ENCODE peak calls at places on chromosomes 1 and 21, in six cellular contexts. Z, H, L, M, R and S are unnamed samples. For H3K9me3, the result is how much of the 10 kb centered on the place peaks cover.

GRCh38 chr1:247401310-247402098 is 14.5 kb upstream of the NLRP3 start:
- DNase-seq in Z (no peak), H (no peak), L (no peak), M (no peak), R (no peak), S (no peak)

GRCh38 chr21:46634966-46635323 is 529 bp upstream of the PRMT2 start:
- DNase-seq in Z (peak), H (no peak), L (peak), M (no peak), R (peak), S (peak)

GRCh38 chr21:38968887-38969543 is 163.3 kb downstream of the ETS2 start:
- DNase-seq in Z (no peak), H (no peak), L (no peak), M (no peak), R (no peak), S (no peak)

GRCh38 chr1:172154571-172154970 is 265.9 kb upstream of the C1orf105 start:
- DNase-seq in Z (no peak), H (no peak), L (no peak), M (no peak), R (no peak), S (no peak)

GRCh38 chr1:8025671-8026144 is 401 bp downstream of the ERRFI1 start:
- DNase-seq in Z (no peak), H (no peak), L (no peak), M (peak), R (no peak), S (no peak)

GRCh38 chr21:29441651-29442050 is 142.9 kb downstream of the BACH1 start:
- DNase-seq in Z (no peak), H (no peak), L (no peak), M (no peak), R (no peak), S (no peak)

GRCh38 chr1:52127181-52128175 is 14.4 kb upstream of the ZFYVE9 start:
- DNase-seq in Z (no peak), H (no peak), L (peak), M (no peak), R (no peak), S (no peak)

GRCh38 chr1:242243472-242243871 is 244.6 kb upstream of the MAP1LC3C start:
- DNase-seq in Z (no peak), H (no peak), L (no peak), M (no peak), R (no peak), S (no peak)

GRCh38 chr1:202708456-202709275 is 1.6 kb downstream of the SYT2 start:
- DNase-seq in Z (no peak), H (no peak), L (no peak), M (no peak), R (peak), S (no peak)

GRCh38 chr1:1858382-1859086 is 32.4 kb downstream of the GNB1 start:
- DNase-seq in Z (peak), H (peak), L (peak), M (no peak), R (no peak), S (peak)

GRCh38 chr1:42035205-42035829 is 116.6 kb upstream of the HIVEP3 start:
- DNase-seq in Z (peak), H (peak), L (peak), M (peak), R (peak), S (peak)

GRCh38 chr21:30981403-30981802 is 56.9 kb downstream of the KRTAP19-8 start:
- DNase-seq in Z (no peak), H (no peak), L (peak), M (no peak), R (no peak), S (no peak)

GRCh38 chr1:201989354-201990128 is 7.1 kb downstream of the RNPEP start:
- DNase-seq in Z (no peak), H (no peak), L (no peak), M (no peak), R (no peak), S (no peak)

GRCh38 chr1:171346866-171347265 is 32.9 kb downstream of the FMO4 start:
- DNase-seq in Z (no peak), H (no peak), L (no peak), M (no peak), R (no peak), S (no peak)

GRCh38 chr1:115669002-115669673 is 27.4 kb downstream of the VANGL1 start:
- DNase-seq in Z (no peak), H (no peak), L (no peak), M (no peak), R (no peak), S (no peak)

GRCh38 chr1:15198684-15199083 is 45.1 kb downstream of the TMEM51 start:
- DNase-seq in Z (peak), H (no peak), L (no peak), M (no peak), R (no peak), S (no peak)

GRCh38 chr1:172837816-172838680 is 179.1 kb downstream of the FASLG start:
- DNase-seq in Z (no peak), H (peak), L (no peak), M (no peak), R (no peak), S (no peak)

GRCh38 chr1:34101151-34101550 is 63.9 kb downstream of the CSMD2 start:
- DNase-seq in Z (no peak), H (no peak), L (no peak), M (no peak), R (no peak), S (no peak)

GRCh38 chr1:87392241-87393192 is 63.8 kb downstream of the LMO4 start:
- DNase-seq in Z (no peak), H (no peak), L (no peak), M (no peak), R (no peak), S (no peak)

GRCh38 chr1:15206418-15207030 is 40.5 kb upstream of the FHAD1 start:
- DNase-seq in Z (no peak), H (no peak), L (no peak), M (no peak), R (no peak), S (no peak)

GRCh38 chr1:209319549-209319948 is 264.0 kb upstream of the CAMK1G start:
- DNase-seq in Z (no peak), H (no peak), L (no peak), M (no peak), R (no peak), S (no peak)

GRCh38 chr1:207455183-207455754 is 1.1 kb downstream of the CR2 start:
- DNase-seq in Z (no peak), H (no peak), L (no peak), M (no peak), R (no peak), S (no peak)

GRCh38 chr1:208089151-208089550 is 155.0 kb downstream of the PLXNA2 start:
- DNase-seq in Z (no peak), H (no peak), L (no peak), M (no peak), R (no peak), S (no peak)

GRCh38 chr21:34836103-34836932 is 167.5 kb downstream of the CLIC6 start:
- DNase-seq in Z (peak), H (no peak), L (no peak), M (no peak), R (peak), S (no peak)

GRCh38 chr1:84145051-84145450 is 980 bp downstream of the PRKACB start:
- DNase-seq in Z (no peak), H (peak), L (no peak), M (no peak), R (no peak), S (no peak)

GRCh38 chr1:92862605-92863004 is 30.8 kb downstream of the RPL5 start:
- DNase-seq in Z (no peak), H (no peak), L (no peak), M (no peak), R (no peak), S (no peak)

GRCh38 chr1:159783724-159784123 is 3.0 kb downstream of the DUSP23 start:
- DNase-seq in Z (no peak), H (no peak), L (no peak), M (no peak), R (no peak), S (no peak)

GRCh38 chr1:111739984-111740765 is 980 bp upstream of the INKA2 start:
- DNase-seq in Z (peak), H (no peak), L (peak), M (peak), R (no peak), S (peak)

GRCh38 chr1:236063919-236064673 is 794 bp downstream of the NID1 start:
- DNase-seq in Z (peak), H (no peak), L (peak), M (peak), R (no peak), S (peak)

GRCh38 chr1:177185209-177185608 is 14.5 kb downstream of the BRINP2 start:
- DNase-seq in Z (no peak), H (no peak), L (no peak), M (peak), R (no peak), S (no peak)

GRCh38 chr1:246142320-246142893 is 364.7 kb downstream of the SMYD3 start:
- DNase-seq in Z (no peak), H (no peak), L (no peak), M (no peak), R (no peak), S (no peak)

GRCh38 chr1:94738371-94738770 is 81.8 kb upstream of the SLC44A3 start:
- DNase-seq in Z (no peak), H (no peak), L (no peak), M (no peak), R (no peak), S (no peak)

GRCh38 chr1:56477164-56478111 is 101.9 kb downstream of the PLPP3 start:
- DNase-seq in Z (peak), H (no peak), L (peak), M (peak), R (no peak), S (peak)

DNA sequence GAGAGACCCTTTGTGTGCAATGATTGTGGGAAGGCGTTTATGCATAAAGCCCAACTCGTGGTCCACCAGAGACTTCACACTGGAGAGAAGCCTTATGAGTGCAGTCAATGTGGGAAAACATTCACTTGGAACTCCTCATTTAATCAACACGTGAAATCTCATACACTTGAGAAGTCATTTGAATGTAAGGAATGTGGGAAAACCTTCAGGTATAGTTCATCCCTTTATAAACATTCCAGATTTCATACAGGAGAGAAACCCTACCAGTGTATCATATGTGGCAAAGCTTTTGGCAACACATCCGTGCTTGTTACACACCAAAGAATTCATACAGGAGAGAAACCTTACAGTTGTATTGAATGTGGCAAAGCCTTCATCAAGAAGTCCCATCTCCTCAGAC is 15.5 kb downstream of the ZNF684 start:
- DNase-seq in Z (no peak), H (no peak), L (no peak), M (no peak), R (no peak), S (no peak)
- H3K9me3 ChIP-seq in Z (under half), H (under half), L (under half), M (under half), R (under half), S (under half)

GRCh38 chr1:81149649-81150335 is 650.9 kb upstream of the ADGRL2 start:
- DNase-seq in Z (no peak), H (no peak), L (no peak), M (no peak), R (no peak), S (no peak)
- H3K9me3 ChIP-seq in Z (under half), H (under half), L (under half), M (under half), R (under half), S (under half)

DNA sequence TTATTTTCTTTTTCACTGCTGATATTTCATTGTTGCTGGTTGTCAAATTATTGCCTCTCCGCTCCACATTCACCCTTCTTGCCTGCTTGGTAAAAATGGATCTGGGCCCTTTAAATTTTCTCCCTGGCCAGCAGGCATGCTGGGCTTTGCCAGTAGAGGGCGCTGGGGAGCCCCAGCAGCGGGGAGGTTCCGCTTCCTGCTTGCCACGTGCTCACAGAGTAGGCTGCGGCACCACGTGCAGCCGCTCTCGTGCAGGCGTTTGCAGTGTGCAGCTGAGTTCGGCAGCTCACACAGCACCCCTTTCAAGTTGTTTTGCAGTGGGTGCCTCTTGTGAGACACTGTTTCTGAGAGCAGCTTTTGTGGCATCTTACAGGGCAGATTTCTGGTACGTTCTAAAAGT is at the start of gene ACTL8:
- DNase-seq in Z (no peak), H (no peak), L (no peak), M (no peak), R (no peak), S (no peak)
- H3K9me3 ChIP-seq in Z (half or more), H (under half), L (under half), M (half or more), R (under half), S (under half)

DNA sequence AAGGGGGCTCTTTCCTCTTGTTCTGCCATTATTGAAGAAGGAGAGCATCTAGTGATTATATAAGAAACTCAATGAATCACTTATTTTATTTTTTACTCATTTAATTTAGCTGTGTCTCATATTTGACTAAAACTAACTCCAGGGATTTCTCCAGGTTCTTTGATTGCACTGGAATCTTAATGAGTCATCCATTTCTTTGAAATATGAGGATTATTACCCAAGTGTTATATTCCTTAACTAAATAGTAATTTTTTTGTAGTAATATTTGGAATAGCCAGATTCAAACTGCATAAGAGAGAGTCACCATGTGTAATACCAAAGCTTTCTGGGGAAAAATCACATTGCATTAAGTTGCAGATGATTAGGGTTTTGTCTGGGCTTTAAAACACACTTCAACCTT is 59.5 kb downstream of the NTMT2 start:
- DNase-seq in Z (no peak), H (no peak), L (no peak), M (no peak), R (no peak), S (no peak)
- H3K9me3 ChIP-seq in Z (under half), H (under half), L (under half), M (under half), R (under half), S (under half)

GRCh38 chr1:11314959-11315358 is 42.0 kb downstream of the UBIAD1 start:
- DNase-seq in Z (no peak), H (no peak), L (no peak), M (no peak), R (no peak), S (no peak)
- H3K9me3 ChIP-seq in Z (under half), H (under half), L (under half), M (under half), R (under half), S (under half)

GRCh38 chr1:110420023-110420662 is 12.6 kb upstream of the LAMTOR5 start:
- DNase-seq in Z (no peak), H (no peak), L (no peak), M (no peak), R (no peak), S (no peak)

GRCh38 chr1:110421159-110421777 is 13.8 kb upstream of the LAMTOR5 start:
- DNase-seq in Z (no peak), H (no peak), L (no peak), M (no peak), R (no peak), S (no peak)

GRCh38 chr1:110424699-110425098 is 17.2 kb upstream of the LAMTOR5 start:
- DNase-seq in Z (no peak), H (no peak), L (no peak), M (no peak), R (no peak), S (no peak)

DNA sequence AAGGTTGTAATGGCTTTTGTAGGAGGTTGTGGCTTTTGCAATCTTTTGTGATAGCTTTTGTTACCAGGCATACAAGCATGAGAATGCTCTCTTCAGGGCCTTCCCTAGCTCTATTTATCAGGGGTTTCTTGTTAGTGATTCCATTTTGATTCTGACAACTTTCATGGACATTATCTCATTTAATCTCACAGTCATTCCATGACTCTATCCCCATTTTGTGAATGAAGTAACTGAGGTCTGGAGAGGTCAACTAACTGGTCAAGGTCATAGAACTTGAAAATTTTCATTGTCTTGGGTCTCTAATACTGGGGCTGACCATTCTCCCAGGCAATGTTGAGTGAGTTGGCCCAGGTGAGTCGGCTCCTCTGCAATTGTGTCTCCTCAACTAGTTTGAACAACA is 11.2 kb upstream of the LAMTOR5 start:
- DNase-seq in Z (no peak), H (no peak), L (no peak), M (no peak), R (no peak), S (no peak)
- H3K9me3 ChIP-seq in Z (under half), H (under half), L (under half), M (under half), R (under half), S (under half)

GRCh38 chr1:156091610-156092009 is 9.3 kb upstream of the MEX3A start:
- DNase-seq in Z (no peak), H (no peak), L (no peak), M (no peak), R (no peak), S (no peak)

GRCh38 chr1:156086256-156086662 is 4.0 kb upstream of the MEX3A start:
- DNase-seq in Z (no peak), H (no peak), L (no peak), M (no peak), R (no peak), S (peak)

GRCh38 chr1:156090138-156090821 is 8.0 kb upstream of the MEX3A start:
- DNase-seq in Z (no peak), H (no peak), L (no peak), M (no peak), R (no peak), S (no peak)

GRCh38 chr1:156089704-156090103 is 7.4 kb upstream of the MEX3A start:
- DNase-seq in Z (no peak), H (no peak), L (no peak), M (no peak), R (no peak), S (no peak)

DNA sequence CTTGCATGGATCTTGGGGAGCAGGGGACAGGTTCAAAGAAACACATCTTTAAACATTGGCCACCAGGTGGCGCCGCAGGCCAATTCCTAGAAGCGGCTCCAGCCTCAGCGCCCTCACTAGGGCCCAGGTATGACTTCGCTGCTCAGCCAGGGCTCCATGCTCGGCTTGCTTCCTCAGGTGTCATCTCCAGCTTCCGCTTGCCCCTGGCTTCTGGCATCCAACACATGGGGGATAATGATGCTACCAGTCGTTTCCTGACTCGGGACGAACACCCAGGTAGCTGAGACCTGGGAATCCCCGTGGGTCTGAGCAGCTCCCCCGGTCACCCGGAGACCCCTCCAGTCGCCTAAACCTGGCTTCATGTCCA is 8.5 kb upstream of the MEX3A start:
- DNase-seq in Z (peak), H (peak), L (peak), M (peak), R (peak), S (peak)
- H3K9me3 ChIP-seq in Z (under half), H (under half), L (under half), M (under half), R (under half), S (under half)